ENCODE peak calls at places on chromosome 21, in five cellular contexts. U, S, R, E and O are unnamed samples.

GRCh38 chr21:40707271-40707670 is 139.7 kb downstream of the DSCAM start:
- DNase-seq in R (peak), E (no peak), S (no peak), U (no peak), O (no peak)

GRCh38 chr21:18760247-18760646 is 356.7 kb upstream of the TMPRSS15 start:
- DNase-seq in R (no peak), S (no peak), E (no peak), U (no peak), O (no peak)

GRCh38 chr21:37414292-37415253 is 48.0 kb downstream of the DYRK1A start:
- DNase-seq in S (no peak), R (no peak), U (no peak), E (no peak), O (no peak)

GRCh38 chr21:40765771-40766170 is 81.2 kb downstream of the DSCAM start:
- DNase-seq in E (no peak), U (no peak), R (no peak), S (no peak), O (no peak)

GRCh38 chr21:43676391-43676790 is 17.0 kb downstream of the RRP1B start:
- DNase-seq in U (no peak), R (no peak), S (no peak), E (no peak), O (no peak)

GRCh38 chr21:36156815-36157670 is at the start of gene DOP1B:
- DNase-seq in S (no peak), E (no peak), U (no peak), R (peak), O (no peak)

GRCh38 chr21:15355066-15355465 is 290.3 kb upstream of the NRIP1 start:
- DNase-seq in S (no peak), E (no peak), U (no peak), R (no peak), O (no peak)

GRCh38 chr21:44394733-44395132 is 41.3 kb downstream of the TRPM2 start:
- DNase-seq in S (no peak), R (no peak), U (no peak), E (no peak), O (no peak)

GRCh38 chr21:26425576-26425975 is 147.5 kb downstream of the CYYR1 start:
- DNase-seq in E (no peak), R (peak), S (no peak), U (no peak), O (no peak)

GRCh38 chr21:28018741-28019669 is 973.7 kb downstream of the LTN1 start:
- DNase-seq in R (no peak), E (no peak), S (no peak), U (no peak), O (no peak)

GRCh38 chr21:42453301-42454220 is 42.5 kb downstream of the RSPH1 start:
- DNase-seq in S (no peak), U (no peak), R (no peak), E (no peak), O (no peak)

GRCh38 chr21:44012474-44013379 is 618 bp downstream of the TRAPPC10 start:
- DNase-seq in S (peak), E (no peak), R (peak), U (peak), O (no peak)

GRCh38 chr21:36743446-36743845 is 44.5 kb downstream of the SIM2 start:
- DNase-seq in R (no peak), S (no peak), U (no peak), E (no peak), O (no peak)

GRCh38 chr21:38486221-38486620 is 12.1 kb downstream of the ERG start:
- DNase-seq in E (peak), S (peak), R (peak), U (no peak), O (peak)

GRCh38 chr21:21165063-21165645 is 166.9 kb downstream of the NCAM2 start:
- DNase-seq in U (no peak), R (no peak), S (peak), E (peak), O (peak)

GRCh38 chr21:17688912-17689874 is 76.5 kb upstream of the BTG3 start:
- DNase-seq in R (peak), U (peak), S (no peak), E (peak), O (no peak)

GRCh38 chr21:33070921-33071877 is 1.3 kb downstream of the OLIG1 start:
- DNase-seq in R (peak), E (peak), S (no peak), U (no peak), O (no peak)
- H3K4me3 ChIP-seq in R (no peak), E (no peak), S (no peak), U (peak), O (no peak)

GRCh38 chr21:31041295-31042079 is 3.2 kb upstream of the KRTAP19-8 start:
- DNase-seq in R (no peak), U (no peak), S (no peak), E (no peak), O (no peak)
- TF ChIP-seq CTCF in R (no peak), U (no peak), S (no peak), E (no peak), O (no peak)

GRCh38 chr21:45543371-45543709 is 1.1 kb upstream of the SLC19A1 start:
- DNase-seq in U (peak), S (no peak), E (no peak), R (no peak), O (no peak)
- H3K4me3 ChIP-seq in U (no peak), S (no peak), E (no peak), R (no peak), O (no peak)

GRCh38 chr21:34858559-34858958 is 189.8 kb downstream of the CLIC6 start:
- DNase-seq in R (no peak), E (no peak), S (no peak), U (no peak), O (no peak)

GRCh38 chr21:34861302-34861701 is 187.8 kb downstream of the RUNX1 start:
- DNase-seq in S (no peak), R (no peak), E (no peak), U (no peak), O (no peak)

GRCh38 chr21:34857122-34857713 is 188.4 kb downstream of the CLIC6 start:
- DNase-seq in R (no peak), S (no peak), U (no peak), E (peak), O (no peak)

GRCh38 chr21:34859976-34860653 is 189.0 kb downstream of the RUNX1 start:
- DNase-seq in R (no peak), U (no peak), E (no peak), S (no peak), O (no peak)

DNA sequence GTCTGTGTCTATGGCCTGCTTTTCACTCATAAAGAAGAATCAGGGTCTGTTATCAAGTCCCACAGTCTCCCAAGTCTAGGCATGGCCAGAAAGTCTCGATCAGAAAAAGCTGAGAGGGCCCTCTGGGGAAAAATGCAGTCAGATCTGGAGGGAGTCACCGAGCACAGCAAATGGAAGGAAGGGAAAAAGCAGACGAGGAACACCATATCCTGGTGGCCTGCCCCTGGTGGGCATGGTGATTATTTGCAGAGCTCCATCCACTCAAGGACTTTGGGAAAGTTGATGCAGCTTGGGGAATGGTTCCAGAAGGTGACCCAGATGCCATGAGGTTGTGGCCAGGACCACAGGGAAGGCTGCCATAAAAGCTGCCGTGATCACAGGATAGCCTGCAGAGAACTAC is 189.1 kb downstream of the CLIC6 start:
- DNase-seq in R (no peak), U (no peak), S (no peak), E (no peak), O (no peak)
- TF ChIP-seq CTCF in R (peak), U (no peak), S (peak), E (peak), O (peak)

GRCh38 chr21:31008355-31008754 is 29.9 kb downstream of the KRTAP19-8 start:
- DNase-seq in S (no peak), E (no peak), U (no peak), R (peak), O (no peak)
- H3K4me3 ChIP-seq in S (no peak), E (no peak), U (no peak), R (no peak), O (no peak)